ENCODE peak calls at places on chromosome 15, in four cellular contexts. O is spleen, A is GM12891, U is HCT116. H is an unnamed sample.

GRCh38 chr15:34241376-34242350 is 16.8 kb downstream of the EMC4 start:
- DNase-seq in O (no peak), A (peak; percentile 15), U (no peak), H (no peak)

GRCh38 chr15:80404719-80405553 is 754 bp downstream of the ARNT2 start:
- DNase-seq in U (no peak), A (no peak), O (no peak), H (no peak)

GRCh38 chr15:59299919-59300617 is 72.6 kb downstream of the MYO1E start:
- DNase-seq in U (peak; percentile 86), A (peak; percentile 26), O (peak; percentile 88), H (peak; percentile 49)

GRCh38 chr15:27582741-27583400 is 516.2 kb downstream of the OCA2 start:
- DNase-seq in A (no peak), U (no peak), O (no peak), H (no peak)

GRCh38 chr15:83282859-83283812 is 1.3 kb downstream of the BNC1 start:
- DNase-seq in O (no peak), U (no peak), A (no peak), H (no peak)

GRCh38 chr15:41483519-41483918 is 10.2 kb upstream of the ITPKA start:
- DNase-seq in U (no peak), O (no peak), A (no peak), H (no peak)

GRCh38 chr15:76006136-76006778 is 6.0 kb downstream of the NRG4 start:
- DNase-seq in O (no peak), U (no peak), A (no peak), H (no peak)

GRCh38 chr15:70799667-70800450 is 36.5 kb upstream of the UACA start:
- DNase-seq in U (no peak), A (no peak), O (no peak), H (peak; percentile 31)

GRCh38 chr15:65184305-65184943 is 718 bp downstream of the CLPX start:
- DNase-seq in O (peak; percentile 91), U (no peak), A (peak; percentile 46), H (peak; percentile 49)

GRCh38 chr15:99476413-99477222 is 89.2 kb upstream of the MEF2A start:
- DNase-seq in O (peak; percentile 90), A (peak; percentile 45), U (no peak), H (peak; percentile 79)

GRCh38 chr15:92968926-92969664 is 69.0 kb downstream of the CHD2 start:
- DNase-seq in A (no peak), O (no peak), U (no peak), H (no peak)

GRCh38 chr15:80003171-80003570 is 32.2 kb upstream of the BCL2A1 start:
- DNase-seq in A (no peak), U (no peak), O (peak; percentile 28), H (no peak)

GRCh38 chr15:68414591-68414990 is 17.4 kb downstream of the ITGA11 start:
- DNase-seq in A (no peak), U (no peak), O (no peak), H (no peak)

GRCh38 chr15:45276851-45277250 is 24.8 kb downstream of the SLC28A2 start:
- DNase-seq in A (no peak), U (no peak), O (no peak), H (no peak)

GRCh38 chr15:100783296-100783695 is 96.3 kb upstream of the ALDH1A3 start:
- DNase-seq in A (no peak), O (no peak), U (no peak), H (no peak)

GRCh38 chr15:70033529-70034140 is 64.1 kb downstream of the TLE3 start:
- DNase-seq in U (no peak), A (no peak), O (peak; percentile 70), H (no peak)

GRCh38 chr15:69807752-69808151 is 290.0 kb downstream of the TLE3 start:
- DNase-seq in U (peak; percentile 8), A (no peak), O (peak; percentile 83), H (peak; percentile 35)

GRCh38 chr15:59315914-59316428 is 56.7 kb downstream of the MYO1E start:
- DNase-seq in U (no peak), A (no peak), O (no peak), H (peak; percentile 33)

GRCh38 chr15:66651913-66652642 is 50.0 kb upstream of the SMAD6 start:
- DNase-seq in O (no peak), U (no peak), A (no peak), H (no peak)

GRCh38 chr15:45891766-45892165 is 256.9 kb downstream of the SQOR start:
- DNase-seq in A (no peak), U (no peak), O (no peak), H (peak; percentile 77)

GRCh38 chr15:91530951-91531582 is 322.4 kb upstream of the SLCO3A1 start:
- DNase-seq in A (no peak), O (no peak), U (no peak), H (peak; percentile 60)

GRCh38 chr15:43196760-43197548 is 11.8 kb downstream of the CCNDBP1 start:
- DNase-seq in O (no peak), U (no peak), A (no peak), H (no peak)

GRCh38 chr15:90013503-90013937 is 12.4 kb downstream of the ZNF710 start:
- DNase-seq in A (no peak), O (no peak), U (no peak), H (no peak)

GRCh38 chr15:68576253-68577236 is 2.2 kb upstream of the CORO2B start:
- DNase-seq in A (no peak), U (no peak), O (no peak), H (no peak)

GRCh38 chr15:100042558-100042957 is 299.2 kb downstream of the ADAMTS17 start:
- DNase-seq in A (no peak), O (no peak), U (no peak), H (no peak)

GRCh38 chr15:29695486-29696167 is 126.6 kb downstream of the TJP1 start:
- DNase-seq in U (no peak), A (no peak), O (no peak), H (no peak)

GRCh38 chr15:45458746-45459403 is 63.7 kb downstream of the SLC30A4 start:
- DNase-seq in O (peak; percentile 87), U (no peak), A (no peak), H (peak; percentile 70)

GRCh38 chr15:80173022-80173759 is 20.4 kb downstream of the FAH start:
- DNase-seq in O (peak; percentile 89), U (peak; percentile 42), A (peak; percentile 67), H (peak; percentile 79)

GRCh38 chr15:90836296-90836871 is 32.0 kb upstream of the FURIN start:
- DNase-seq in A (no peak), O (no peak), U (no peak), H (no peak)

GRCh38 chr15:81265256-81265943 is 58.5 kb downstream of the STARD5 start:
- DNase-seq in A (no peak), U (no peak), O (no peak), H (no peak)

GRCh38 chr15:67101981-67102929 is 36.9 kb downstream of the SMAD3 start:
- DNase-seq in U (no peak), O (peak; percentile 34), A (no peak), H (no peak)

GRCh38 chr15:32643907-32644445 is 2.5 kb downstream of the SCG5 start:
- DNase-seq in O (no peak), A (no peak), U (no peak), H (no peak)

GRCh38 chr15:32636908-32637567 is 4.5 kb upstream of the SCG5 start:
- DNase-seq in A (no peak), O (no peak), U (no peak), H (no peak)

GRCh38 chr15:32637704-32638103 is 3.8 kb upstream of the SCG5 start:
- DNase-seq in A (no peak), U (no peak), O (no peak), H (no peak)

GRCh38 chr15:32642667-32643425 is 1.3 kb downstream of the SCG5 start:
- DNase-seq in A (no peak), U (no peak), O (no peak), H (no peak)

DNA sequence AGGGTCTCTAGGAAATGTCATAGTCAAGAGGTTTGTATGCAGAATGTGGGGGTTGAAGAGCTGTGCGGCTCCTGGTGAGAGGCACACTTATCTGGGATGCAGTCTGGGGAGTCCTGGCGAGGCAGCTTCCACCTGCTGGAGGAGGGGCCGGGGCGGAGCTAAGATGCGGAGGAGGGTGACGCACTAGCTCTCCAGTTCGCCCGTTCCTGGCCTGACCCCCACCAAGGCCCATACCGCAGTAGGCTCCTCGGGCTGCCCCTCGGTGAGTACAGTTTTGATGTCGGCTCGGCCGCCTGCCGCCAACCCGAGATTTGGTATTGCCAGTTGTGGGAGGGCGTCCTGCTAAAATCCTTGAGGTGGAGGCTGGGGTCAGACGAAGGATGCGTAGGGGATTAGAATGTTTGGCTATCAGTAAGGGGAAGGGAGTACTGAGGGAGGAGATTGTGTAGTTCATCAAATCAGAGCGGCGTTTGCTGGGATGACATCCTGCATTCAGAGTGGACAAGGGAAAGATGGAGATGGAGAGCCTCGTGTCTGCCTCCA is at the start of gene SCG5:
- DNase-seq in U (no peak), A (no peak), O (no peak), H (no peak)
- TF ChIP-seq POLR2AphosphoS5 in U (no peak), A (peak; percentile 44), O (no peak), H (no peak)

DNA sequence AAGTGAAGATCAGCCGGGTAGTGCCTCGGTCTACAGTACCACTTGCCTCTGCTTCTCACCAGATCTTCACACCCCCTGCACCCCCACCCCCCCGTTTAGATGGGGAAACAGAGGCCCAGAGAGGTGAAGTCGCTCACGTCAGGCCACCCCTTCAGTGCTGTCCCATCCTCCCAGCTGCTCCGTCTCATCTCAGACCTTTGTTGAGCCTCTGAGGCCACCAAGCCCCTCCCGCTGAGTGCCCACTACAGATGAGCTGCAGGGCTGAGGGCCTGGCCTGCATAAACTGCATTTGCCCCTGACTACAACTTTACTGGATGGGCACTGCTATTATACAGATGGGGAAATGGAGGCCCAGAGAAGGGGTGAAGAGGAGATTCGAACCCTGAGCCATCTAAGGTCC is 35.8 kb downstream of the ADAMTS7 start:
- DNase-seq in O (peak; percentile 42), A (no peak), U (no peak), H (no peak)
- TF ChIP-seq POLR2AphosphoS5 in O (no peak), A (no peak), U (no peak), H (no peak)

GRCh38 chr15:96264801-96265515 is 65.5 kb upstream of the NR2F2 start:
- DNase-seq in A (no peak), O (no peak), U (peak; percentile 74), H (no peak)

GRCh38 chr15:96262097-96262496 is 68.4 kb upstream of the NR2F2 start:
- DNase-seq in U (no peak), O (no peak), A (no peak), H (no peak)

GRCh38 chr15:96261575-96262034 is 68.9 kb upstream of the NR2F2 start:
- DNase-seq in O (no peak), A (no peak), U (no peak), H (no peak)

GRCh38 chr15:96264351-96264798 is 66.1 kb upstream of the NR2F2 start:
- DNase-seq in O (no peak), U (peak; percentile 65), A (no peak), H (peak; percentile 20)

GRCh38 chr15:96262497-96263268 is 67.8 kb upstream of the NR2F2 start:
- DNase-seq in O (no peak), U (no peak), A (no peak), H (no peak)
- TF ChIP-seq POLR2AphosphoS5 in O (no peak), U (no peak), A (no peak), H (peak; percentile 58)

DNA sequence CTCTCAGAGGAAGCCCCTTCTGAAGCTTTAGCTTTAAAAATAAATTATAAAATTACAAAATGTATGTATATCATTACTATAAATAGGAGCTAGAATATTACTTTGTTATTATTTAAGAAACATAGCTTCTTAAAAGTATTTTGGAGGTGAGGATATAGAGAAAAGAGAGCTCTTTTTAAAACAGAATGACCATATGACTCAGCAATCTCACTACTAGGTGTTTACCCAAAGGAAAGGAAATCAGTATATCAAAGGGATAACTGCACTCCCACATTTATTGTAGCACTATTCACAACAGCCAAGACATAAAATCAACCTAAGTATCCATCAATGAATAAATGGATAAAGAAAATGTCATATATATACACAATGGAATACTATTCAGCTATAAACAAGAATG is 119.6 kb downstream of the DMXL2 start:
- DNase-seq in U (no peak), O (no peak), A (no peak), H (no peak)
- TF ChIP-seq POLR2AphosphoS5 in U (no peak), O (no peak), A (no peak), H (no peak)

GRCh38 chr15:72998681-72999466 is 53.4 kb upstream of the NEO1 start:
- DNase-seq in O (no peak), A (no peak), U (no peak), H (peak; percentile 27)
- TF ChIP-seq POLR2AphosphoS5 in O (no peak), A (no peak), U (no peak), H (no peak)